ENCODE peak calls at places on chromosomes 12 and 14, in seven cellular contexts. F, N, J, I, D, Q and H are unnamed samples.
A peak's percentile ranks its signal among the peaks of the same experiment; 100 is the strongest.

GRCh38 chr12:1662761-1663439 is 28.0 kb upstream of the ADIPOR2 start:
- DNase-seq in Q (peak; percentile 27), N (no peak), F (no peak), J (no peak), D (no peak), I (no peak), H (no peak)

GRCh38 chr14:63438065-63438757 is 105.0 kb downstream of the PPP2R5E start:
- DNase-seq in I (no peak), N (peak; percentile 77), Q (no peak), J (peak; percentile 97), F (peak; percentile 91), D (peak; percentile 96), H (no peak)

GRCh38 chr14:102321456-102322101 is 2.0 kb downstream of the ZNF839 start:
- DNase-seq in Q (no peak), I (no peak), J (no peak), N (no peak), F (no peak), D (no peak), H (no peak)

GRCh38 chr14:28759056-28759657 is 7.4 kb upstream of the FOXG1 start:
- DNase-seq in J (no peak), N (no peak), D (no peak), I (no peak), Q (no peak), F (no peak), H (no peak)

GRCh38 chr12:31715283-31715825 is 13.5 kb downstream of the AMN1 start:
- DNase-seq in D (peak; percentile 56), F (no peak), I (no peak), J (peak; percentile 92), Q (no peak), N (no peak), H (no peak)

GRCh38 chr14:69760810-69761209 is 6.1 kb upstream of the SRSF5 start:
- DNase-seq in Q (no peak), I (no peak), J (no peak), N (no peak), D (no peak), F (no peak), H (no peak)

GRCh38 chr12:3135522-3136461 is 58.6 kb downstream of the TSPAN9 start:
- DNase-seq in J (peak; percentile 78), D (peak; percentile 46), I (peak; percentile 2), F (peak; percentile 84), Q (peak; percentile 4), N (no peak), H (peak; percentile 63)

GRCh38 chr12:6872073-6873048 is 742 bp downstream of the SPSB2 start:
- DNase-seq in N (no peak), I (peak; percentile 84), Q (peak; percentile 71), D (no peak), J (peak; percentile 53), F (peak; percentile 94), H (peak; percentile 81)

GRCh38 chr14:90654831-90655276 is 161.4 kb downstream of the TTC7B start:
- DNase-seq in F (peak; percentile 46), D (peak; percentile 72), Q (no peak), J (no peak), I (no peak), N (no peak), H (no peak)